ENCODE peak calls at places on chromosome 3, in seven cellular contexts. D, E, Q, M, U, I and F are unnamed samples.

GRCh38 chr3:171788546-171789351 is 21.5 kb downstream of the PLD1 start:
- DNase-seq in D (peak; percentile 66), E (peak; percentile 98), Q (peak; percentile 51), M (no peak), U (no peak), I (no peak), F (no peak)

GRCh38 chr3:126982522-126983175 is at the start of gene PLXNA1:
- DNase-seq in D (peak; percentile 80), E (peak; percentile 79), Q (peak; percentile 65), M (peak; percentile 90), U (peak; percentile 75), I (peak; percentile 81), F (peak; percentile 58)

GRCh38 chr3:143775401-143775970 is 72.8 kb downstream of the SLC9A9 start:
- DNase-seq in D (peak; percentile 38), E (peak; percentile 53), Q (peak; percentile 47), M (peak; percentile 39), U (no peak), I (no peak), F (no peak)

GRCh38 chr3:79654019-79654418 is 113.8 kb downstream of the ROBO1 start:
- DNase-seq in D (no peak), E (no peak), Q (no peak), M (no peak), U (no peak), I (no peak), F (no peak)

GRCh38 chr3:50356553-50356952 is 2.8 kb downstream of the TMEM115 start:
- DNase-seq in D (peak; percentile 60), E (no peak), Q (no peak), M (no peak), U (no peak), I (peak; percentile 60), F (no peak)

GRCh38 chr3:187264051-187264450 is 27.5 kb downstream of the MASP1 start:
- DNase-seq in D (no peak), E (peak; percentile 69), Q (no peak), M (no peak), U (no peak), I (no peak), F (no peak)

GRCh38 chr3:127970966-127971592 is 56.0 kb downstream of the KBTBD12 start:
- DNase-seq in D (peak; percentile 59), E (peak; percentile 69), Q (peak; percentile 51), M (peak; percentile 19), U (no peak), I (no peak), F (no peak)

GRCh38 chr3:171679011-171679492 is 131.2 kb downstream of the PLD1 start:
- DNase-seq in D (no peak), E (no peak), Q (no peak), M (no peak), U (no peak), I (no peak), F (no peak)

GRCh38 chr3:126992216-126992615 is 9.3 kb downstream of the PLXNA1 start:
- DNase-seq in D (no peak), E (no peak), Q (no peak), M (no peak), U (no peak), I (no peak), F (no peak)

GRCh38 chr3:145798691-145799550 is 362.1 kb downstream of the PLOD2 start:
- DNase-seq in D (no peak), E (no peak), Q (no peak), M (no peak), U (no peak), I (no peak), F (no peak)

GRCh38 chr3:127157181-127157828 is 35.6 kb upstream of the PRR23E start:
- DNase-seq in D (no peak), E (no peak), Q (no peak), M (no peak), U (no peak), I (no peak), F (no peak)

GRCh38 chr3:46076606-46077005 is 49.3 kb upstream of the XCR1 start:
- DNase-seq in D (peak; percentile 35), E (peak; percentile 39), Q (no peak), M (no peak), U (no peak), I (no peak), F (no peak)

GRCh38 chr3:17175187-17175839 is 290.6 kb downstream of the PLCL2 start:
- DNase-seq in D (no peak), E (peak; percentile 89), Q (no peak), M (no peak), U (no peak), I (no peak), F (no peak)

GRCh38 chr3:87350367-87351199 is 74.2 kb upstream of the POU1F1 start:
- DNase-seq in D (peak; percentile 58), E (peak; percentile 69), Q (peak; percentile 83), M (peak; percentile 47), U (no peak), I (no peak), F (no peak)

GRCh38 chr3:25427155-25428002 is 684 bp upstream of the RARB start:
- DNase-seq in D (no peak), E (peak; percentile 40), Q (no peak), M (no peak), U (no peak), I (no peak), F (no peak)